ENCODE peak calls at places on chromosomes 3 and 15, in four cellular contexts. K is stimulated activated CD4-positive, alpha-beta T cell treated with anti-CD3 and anti-CD28 coated beads, Interleukin-2, amount 100 ng/mL, for 24 hours; W is Panc1; I is Peyer's patch. B is an unnamed sample.
A peak's percentile ranks its signal among the peaks of the same experiment; 100 is the strongest.

GRCh38 chr15:47003568-47003967 is 713.7 kb upstream of the SEMA6D start:
- DNase-seq in K (no peak), I (no peak), W (no peak), B (no peak)

GRCh38 chr3:165852710-165853109 is 15.5 kb upstream of the BCHE start:
- DNase-seq in W (no peak), I (no peak), K (no peak), B (no peak)

GRCh38 chr3:66133050-66133757 is 87.6 kb upstream of the SLC25A26 start:
- DNase-seq in W (no peak), I (no peak), K (no peak), B (peak; percentile 65)

GRCh38 chr15:72604794-72605193 is 49.7 kb upstream of the GOLGA6B start:
- DNase-seq in I (no peak), W (no peak), K (no peak), B (peak; percentile 13)

GRCh38 chr3:102124301-102125158 is 275.2 kb downstream of the NFKBIZ start:
- DNase-seq in K (no peak), I (no peak), W (no peak), B (no peak)

GRCh38 chr3:1172642-1173041 is 79.8 kb downstream of the CNTN6 start:
- DNase-seq in K (no peak), W (no peak), I (no peak), B (no peak)

GRCh38 chr15:81152799-81153198 is 18.7 kb downstream of the CFAP161 start:
- DNase-seq in K (no peak), W (no peak), I (no peak), B (peak; percentile 3)

GRCh38 chr15:67853454-67853853 is 13.6 kb upstream of the RNU6-1 start:
- DNase-seq in K (no peak), I (no peak), W (no peak), B (no peak)

GRCh38 chr15:31158858-31159569 is 57.5 kb upstream of the TRPM1 start:
- DNase-seq in W (no peak), K (no peak), I (no peak), B (no peak)

GRCh38 chr3:193857996-193858395 is 265.0 kb downstream of the OPA1 start:
- DNase-seq in I (no peak), K (no peak), W (no peak), B (peak; percentile 86)

B was measured in M059J.